ENCODE peak calls at places on chromosome X, in four cellular contexts. F, Q, D and H are unnamed samples.

GRCh38 chrX:148380614-148381561 is 119.5 kb upstream of the AFF2 start:
- DNase-seq in F (peak; percentile 25), Q (no peak), D (peak; percentile 3), H (peak; percentile 7)

GRCh38 chrX:8235026-8235425 is 64.0 kb upstream of the VCX2 start:
- DNase-seq in F (no peak), Q (no peak), D (no peak), H (no peak)

GRCh38 chrX:64204701-64205440 is 637 bp downstream of the AMER1 start:
- DNase-seq in F (peak; percentile 29), Q (peak; percentile 76), D (peak; percentile 50), H (no peak)

GRCh38 chrX:27680726-27681125 is 90.6 kb downstream of the DCAF8L2 start:
- DNase-seq in F (no peak), Q (no peak), D (no peak), H (no peak)

GRCh38 chrX:11750051-11750450 is 8.0 kb upstream of the MSL3 start:
- DNase-seq in F (no peak), Q (no peak), D (no peak), H (no peak)

GRCh38 chrX:150229030-150229429 is 134.1 kb upstream of the MAMLD1 start:
- DNase-seq in F (no peak), Q (no peak), D (no peak), H (no peak)

GRCh38 chrX:148609766-148610698 is 109.6 kb downstream of the AFF2 start:
- DNase-seq in F (no peak), Q (no peak), D (peak; percentile 1), H (no peak)

GRCh38 chrX:75547783-75548182 is 24.9 kb upstream of the ZDHHC15 start:
- DNase-seq in F (no peak), Q (peak; percentile 82), D (peak; percentile 25), H (no peak)

GRCh38 chrX:55088795-55089489 is at the start of gene PAGE2:
- DNase-seq in F (no peak), Q (no peak), D (no peak), H (no peak)

GRCh38 chrX:53089224-53089842 is 4.6 kb upstream of the KANTR start:
- DNase-seq in F (peak; percentile 59), Q (no peak), D (peak; percentile 65), H (no peak)

GRCh38 chrX:123884809-123885408 is 25.1 kb downstream of the XIAP start:
- DNase-seq in F (peak; percentile 55), Q (no peak), D (peak; percentile 66), H (no peak)

GRCh38 chrX:108224727-108225455 is 133.3 kb downstream of the ATG4A start:
- DNase-seq in F (no peak), Q (no peak), D (peak; percentile 12), H (no peak)

GRCh38 chrX:10722804-10723364 is 102.5 kb upstream of the MID1 start:
- DNase-seq in F (peak; percentile 7), Q (no peak), D (peak; percentile 59), H (no peak)

GRCh38 chrX:128020701-128021100 is 31.5 kb downstream of the ACTRT1 start:
- DNase-seq in F (no peak), Q (no peak), D (no peak), H (no peak)

GRCh38 chrX:132022863-132023116 is 312 bp upstream of the STK26 start:
- DNase-seq in F (no peak), Q (no peak), D (no peak), H (no peak)

GRCh38 chrX:114047558-114047957 is 536.3 kb upstream of the HTR2C start:
- DNase-seq in F (no peak), Q (no peak), D (no peak), H (no peak)

GRCh38 chrX:134599173-134599914 is 58.9 kb downstream of the PLAC1 start:
- DNase-seq in F (no peak), Q (no peak), D (no peak), H (no peak)

GRCh38 chrX:16897445-16897844 is 27.3 kb upstream of the RBBP7 start:
- DNase-seq in F (no peak), Q (no peak), D (no peak), H (no peak)

GRCh38 chrX:22629105-22629725 is 356.5 kb downstream of the CBLL2 start:
- DNase-seq in F (no peak), Q (no peak), D (no peak), H (no peak)

GRCh38 chrX:10859353-10859752 is 239.0 kb upstream of the MID1 start:
- DNase-seq in F (no peak), Q (no peak), D (no peak), H (no peak)

GRCh38 chrX:42684062-42684461 is 93.9 kb downstream of the PPP1R2C start:
- DNase-seq in F (no peak), Q (no peak), D (no peak), H (no peak)

GRCh38 chrX:348461-349117 is 30.0 kb upstream of the GTPBP6 start:
- DNase-seq in F (no peak), Q (peak; percentile 16), D (no peak), H (no peak)

GRCh38 chrX:74449937-74450330 is 28.6 kb downstream of the SLC16A2 start:
- DNase-seq in F (no peak), Q (no peak), D (no peak), H (no peak)

GRCh38 chrX:9393571-9393970 is 71.3 kb upstream of the TBL1X start:
- DNase-seq in F (no peak), Q (no peak), D (no peak), H (no peak)
- H3K9me3 ChIP-seq in F (no peaks in the 10 kb centered on the region), Q (no peaks in the 10 kb centered on the region), D (no peaks in the 10 kb centered on the region), H (no peaks in the 10 kb centered on the region)

GRCh38 chrX:19560611-19561010 is 45.3 kb upstream of the MAP3K15 start:
- DNase-seq in F (no peak), Q (no peak), D (no peak), H (no peak)
- H3K9me3 ChIP-seq in F (no peaks in the 10 kb centered on the region), Q (no peaks in the 10 kb centered on the region), D (no peaks in the 10 kb centered on the region), H (no peaks in the 10 kb centered on the region)

GRCh38 chrX:56089376-56089775 is 142.8 kb upstream of the KLF8 start:
- DNase-seq in F (no peak), Q (no peak), D (no peak), H (no peak)
- H3K9me3 ChIP-seq in F (no peaks in the 10 kb centered on the region), Q (no peaks in the 10 kb centered on the region), D (no peaks in the 10 kb centered on the region), H (no peaks in the 10 kb centered on the region)

GRCh38 chrX:153524234-153524633 is 6.8 kb downstream of the ATP2B3 start:
- DNase-seq in F (no peak), Q (no peak), D (no peak), H (no peak)

GRCh38 chrX:153523269-153523668 is 5.8 kb downstream of the ATP2B3 start:
- DNase-seq in F (no peak), Q (no peak), D (no peak), H (no peak)

GRCh38 chrX:153526801-153527599 is 9.6 kb downstream of the ATP2B3 start:
- DNase-seq in F (no peak), Q (no peak), D (no peak), H (no peak)

GRCh38 chrX:153526040-153526439 is 8.6 kb downstream of the ATP2B3 start:
- DNase-seq in F (no peak), Q (no peak), D (no peak), H (no peak)

DNA sequence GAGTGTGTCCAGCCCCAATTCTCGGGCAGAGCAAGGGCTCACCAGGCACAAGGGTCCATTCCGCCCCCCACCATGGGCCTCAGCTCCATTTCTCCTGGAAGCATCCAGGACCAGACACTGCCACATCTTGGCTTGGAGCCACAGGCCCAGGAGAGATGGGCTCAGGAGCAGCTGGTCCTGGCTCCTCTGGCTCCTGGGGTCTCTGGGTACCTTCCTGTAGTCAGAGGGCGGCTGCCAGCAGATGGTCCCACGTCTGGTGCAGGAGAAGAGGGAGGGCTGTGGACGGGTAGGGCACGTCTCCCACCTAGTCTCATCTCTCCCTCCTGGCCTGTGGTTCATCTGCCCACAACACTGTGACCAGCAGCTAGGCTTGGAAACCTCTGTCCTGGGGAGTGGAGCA is 8.0 kb downstream of the ATP2B3 start:
- DNase-seq in F (no peak), Q (no peak), D (no peak), H (no peak)
- H3K9me3 ChIP-seq in F (no peaks in the 10 kb centered on the region), Q (no peaks in the 10 kb centered on the region), D (no peaks in the 10 kb centered on the region), H (no peaks in the 10 kb centered on the region)

DNA sequence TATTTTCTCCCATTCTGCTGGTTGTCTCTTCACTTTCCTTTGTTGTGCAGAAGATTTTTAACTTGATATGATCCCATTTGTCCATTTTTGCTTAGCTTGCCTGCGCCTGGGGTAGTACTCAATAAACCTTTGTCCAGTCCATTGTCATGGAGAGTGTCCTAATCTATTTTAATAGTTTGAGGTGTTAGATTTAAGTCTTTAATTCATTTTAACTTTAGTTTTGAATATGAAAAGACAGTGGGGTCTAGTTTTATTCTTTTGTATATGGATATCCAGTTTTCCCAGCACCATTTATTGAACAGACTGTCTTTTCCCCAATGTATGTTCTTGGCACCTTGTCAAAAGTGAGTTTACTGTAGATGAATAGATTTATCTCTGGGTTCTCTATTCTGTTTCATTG is 76.0 kb upstream of the ITM2A start:
- DNase-seq in F (no peak), Q (no peak), D (no peak), H (no peak)
- H3K9me3 ChIP-seq in F (no peaks in the 10 kb centered on the region), Q (no peaks in the 10 kb centered on the region), D (no peaks in the 10 kb centered on the region), H (no peaks in the 10 kb centered on the region)

DNA sequence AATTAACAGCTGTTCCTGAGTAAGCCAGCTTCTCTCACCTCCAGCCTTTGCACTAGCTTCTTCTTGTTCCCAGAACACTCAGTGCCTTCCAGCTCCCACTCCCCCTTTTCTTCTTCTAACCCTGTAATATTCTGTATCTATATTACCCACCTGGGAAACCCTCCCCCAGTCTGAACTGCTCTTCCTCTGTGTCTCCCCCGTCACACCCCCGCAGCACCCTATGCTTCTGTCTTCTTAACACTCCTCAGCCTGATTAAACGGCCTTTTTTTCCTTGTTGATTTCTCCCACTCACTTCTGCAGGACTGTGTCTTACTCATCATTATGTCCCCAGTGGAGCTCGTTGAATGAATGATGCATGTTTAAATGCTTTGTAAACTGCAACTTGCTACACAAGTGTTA is 9.0 kb upstream of the LONRF3 start:
- DNase-seq in F (no peak), Q (no peak), D (no peak), H (no peak)
- H3K9me3 ChIP-seq in F (no peaks in the 10 kb centered on the region), Q (no peaks in the 10 kb centered on the region), D (no peaks in the 10 kb centered on the region), H (no peaks in the 10 kb centered on the region)

DNA sequence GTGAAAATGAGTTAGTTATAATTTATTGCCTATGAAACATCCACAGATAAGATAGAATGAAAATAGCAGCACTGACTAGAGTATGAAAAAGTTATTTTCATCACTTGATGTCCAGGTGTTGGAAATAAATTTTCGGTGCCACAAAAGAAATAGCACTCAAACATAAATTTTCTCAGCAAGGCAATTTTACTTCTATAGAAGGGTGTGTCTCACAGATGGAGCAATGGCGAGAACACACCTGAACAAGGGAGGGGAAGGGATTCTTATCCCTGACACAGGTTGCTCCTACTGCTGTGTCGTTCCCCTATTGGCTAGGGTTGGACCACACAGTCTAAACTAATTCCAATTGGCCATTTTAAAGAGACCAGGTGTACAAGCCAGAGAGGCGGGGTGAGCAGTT is 13.3 kb upstream of the VAMP7 start:
- DNase-seq in F (no peak), Q (no peak), D (no peak), H (no peak)
- H3K9me3 ChIP-seq in F (no peaks in the 10 kb centered on the region), Q (peaks cover 2% of the 10 kb centered on the region), D (no peaks in the 10 kb centered on the region), H (no peaks in the 10 kb centered on the region)

DNA sequence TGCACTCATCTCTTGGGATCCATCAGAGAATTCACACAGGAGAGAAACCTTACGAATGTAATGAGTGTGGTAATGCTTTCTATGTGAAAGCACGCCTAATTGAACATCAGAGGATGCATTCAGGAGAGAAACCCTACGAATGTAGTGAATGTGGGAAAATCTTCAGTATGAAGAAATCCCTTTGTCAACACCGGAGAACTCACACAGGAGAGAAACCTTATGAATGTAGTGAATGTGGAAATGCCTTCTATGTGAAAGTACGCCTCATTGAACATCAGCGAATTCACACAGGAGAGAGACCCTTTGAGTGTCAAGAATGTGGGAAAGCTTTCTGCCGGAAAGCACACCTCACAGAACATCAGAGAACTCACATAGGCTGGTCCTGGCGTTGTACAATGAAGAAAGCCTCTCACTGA is 42.8 kb downstream of the ZNF157 start:
- DNase-seq in F (no peak), Q (no peak), D (no peak), H (no peak)
- H3K9me3 ChIP-seq in F (peaks cover 4% of the 10 kb centered on the region), Q (peaks cover 5% of the 10 kb centered on the region), D (no peaks in the 10 kb centered on the region), H (no peaks in the 10 kb centered on the region)